ENCODE peak calls at places on chromosomes 4 and X, in eight cellular contexts. O, N, U, W, B, S, V and Q are unnamed samples.

GRCh38 chrX:6813836-6814370 is 279.0 kb upstream of the VCX3A start:
- DNase-seq in O (no peak), N (no peak), B (no peak), U (peak), S (no peak), W (no peak), V (no peak), Q (no peak)

GRCh38 chrX:68945603-68946228 is 116.9 kb downstream of the EFNB1 start:
- DNase-seq in O (no peak), W (no peak), N (no peak), U (no peak), S (no peak), V (no peak), B (no peak), Q (no peak)

GRCh38 chr4:73450398-73451004 is 14.5 kb downstream of the AFP start:
- DNase-seq in O (peak), S (no peak), U (peak), V (no peak), N (peak), W (no peak), B (peak), Q (peak)

GRCh38 chr4:17283251-17283650 is 228.6 kb downstream of the QDPR start:
- DNase-seq in U (no peak), W (no peak), S (no peak), B (no peak), O (no peak), N (no peak), V (no peak), Q (no peak)

GRCh38 chrX:24231169-24231568 is 81.6 kb downstream of the ZFX start:
- DNase-seq in S (no peak), B (no peak), U (no peak), N (peak), V (peak), O (peak), W (no peak), Q (peak)

GRCh38 chrX:41858161-41858775 is 65.1 kb downstream of the CASK start:
- DNase-seq in N (no peak), B (no peak), W (no peak), O (no peak), S (no peak), U (peak), V (no peak), Q (no peak)

GRCh38 chr4:184282251-184282713 is 64.6 kb upstream of the ENPP6 start:
- DNase-seq in V (no peak), S (no peak), N (no peak), O (no peak), U (peak), W (peak), B (no peak), Q (no peak)

GRCh38 chr4:4541040-4541631 is 712 bp downstream of the STX18 start:
- DNase-seq in N (peak), O (no peak), V (no peak), W (peak), B (no peak), U (no peak), S (no peak), Q (no peak)

GRCh38 chrX:114365045-114365834 is 218.6 kb upstream of the HTR2C start:
- DNase-seq in B (no peak), U (no peak), O (no peak), W (no peak), N (no peak), V (no peak), S (no peak), Q (no peak)